ENCODE peak calls at places on chromosome 1, in eight cellular contexts. One of them, this sample, is unnamed.
A peak's percentile ranks its signal among the peaks of the same experiment; 100 is the strongest.

GRCh38 chr1:183757061-183757460 is 47.9 kb upstream of the RGL1 start:
- DNase-seq in Ammon's horn: no peak
- DNase-seq in D341Med: no peak
- DNase-seq in cardiac muscle cell: no peak
- DNase-seq in ELR: peak; percentile 92
- DNase-seq in HS-27A: peak; percentile 72
- DNase-seq in NCI-H2107: no peak
- DNase-seq in NCI-H1694: no peak
- DNase-seq in this sample: no peak

GRCh38 chr1:230074762-230075161 is 7.7 kb downstream of the GALNT2 start:
- DNase-seq in Ammon's horn: no peak
- DNase-seq in D341Med: no peak
- DNase-seq in cardiac muscle cell: no peak
- DNase-seq in ELR: no peak
- DNase-seq in HS-27A: no peak
- DNase-seq in NCI-H2107: no peak
- DNase-seq in NCI-H1694: no peak
- DNase-seq in this sample: no peak

GRCh38 chr1:154095456-154095855 is 59.4 kb downstream of the NUP210L start:
- DNase-seq in Ammon's horn: no peak
- DNase-seq in D341Med: no peak
- DNase-seq in cardiac muscle cell: no peak
- DNase-seq in ELR: no peak
- DNase-seq in HS-27A: no peak
- DNase-seq in NCI-H2107: no peak
- DNase-seq in NCI-H1694: no peak
- DNase-seq in this sample: no peak

GRCh38 chr1:162899422-162900168 is 38.6 kb upstream of the CCDC190 start:
- DNase-seq in Ammon's horn: no peak
- DNase-seq in D341Med: no peak
- DNase-seq in cardiac muscle cell: no peak
- DNase-seq in ELR: peak; percentile 85
- DNase-seq in HS-27A: no peak
- DNase-seq in NCI-H2107: no peak
- DNase-seq in NCI-H1694: no peak
- DNase-seq in this sample: no peak

GRCh38 chr1:2594001-2594640 is 7.5 kb downstream of the PRXL2B start:
- DNase-seq in Ammon's horn: no peak
- DNase-seq in D341Med: no peak
- DNase-seq in cardiac muscle cell: no peak
- DNase-seq in ELR: peak; percentile 19
- DNase-seq in HS-27A: no peak
- DNase-seq in NCI-H2107: no peak
- DNase-seq in NCI-H1694: no peak
- DNase-seq in this sample: no peak

GRCh38 chr1:244280221-244280620 is 171.5 kb downstream of the ADSS2 start:
- DNase-seq in Ammon's horn: no peak
- DNase-seq in D341Med: no peak
- DNase-seq in cardiac muscle cell: no peak
- DNase-seq in ELR: peak; percentile 40
- DNase-seq in HS-27A: no peak
- DNase-seq in NCI-H2107: no peak
- DNase-seq in NCI-H1694: no peak
- DNase-seq in this sample: no peak

GRCh38 chr1:62796151-62796680 is 12.3 kb downstream of the ATG4C start:
- DNase-seq in Ammon's horn: no peak
- DNase-seq in D341Med: no peak
- DNase-seq in cardiac muscle cell: no peak
- DNase-seq in ELR: no peak
- DNase-seq in HS-27A: no peak
- DNase-seq in NCI-H2107: no peak
- DNase-seq in NCI-H1694: no peak
- DNase-seq in this sample: no peak

GRCh38 chr1:93468681-93469080 is 20.8 kb downstream of the FNBP1L start:
- DNase-seq in Ammon's horn: no peak
- DNase-seq in D341Med: no peak
- DNase-seq in cardiac muscle cell: no peak
- DNase-seq in ELR: no peak
- DNase-seq in HS-27A: no peak
- DNase-seq in NCI-H2107: no peak
- DNase-seq in NCI-H1694: no peak
- DNase-seq in this sample: no peak

GRCh38 chr1:112060266-112060665 is 70.8 kb upstream of the KCND3 start:
- DNase-seq in Ammon's horn: no peak
- DNase-seq in D341Med: no peak
- DNase-seq in cardiac muscle cell: no peak
- DNase-seq in ELR: no peak
- DNase-seq in HS-27A: no peak
- DNase-seq in NCI-H2107: no peak
- DNase-seq in NCI-H1694: peak; percentile 54
- DNase-seq in this sample: no peak

GRCh38 chr1:18199462-18199861 is 91.9 kb downstream of the IGSF21 start:
- DNase-seq in Ammon's horn: no peak
- DNase-seq in D341Med: peak; percentile 77
- DNase-seq in cardiac muscle cell: no peak
- DNase-seq in ELR: no peak
- DNase-seq in HS-27A: no peak
- DNase-seq in NCI-H2107: peak; percentile 71
- DNase-seq in NCI-H1694: peak; percentile 73
- DNase-seq in this sample: no peak

GRCh38 chr1:175176246-175176645 is 16.3 kb downstream of the KIAA0040 start:
- DNase-seq in Ammon's horn: no peak
- DNase-seq in D341Med: no peak
- DNase-seq in cardiac muscle cell: no peak
- DNase-seq in ELR: no peak
- DNase-seq in HS-27A: no peak
- DNase-seq in NCI-H2107: no peak
- DNase-seq in NCI-H1694: no peak
- DNase-seq in this sample: no peak

GRCh38 chr1:53326598-53327182 is 1.2 kb downstream of the LRP8 start:
- DNase-seq in Ammon's horn: no peak
- DNase-seq in D341Med: peak; percentile 80
- DNase-seq in cardiac muscle cell: peak; percentile 53
- DNase-seq in ELR: peak; percentile 53
- DNase-seq in HS-27A: no peak
- DNase-seq in NCI-H2107: no peak
- DNase-seq in NCI-H1694: no peak
- DNase-seq in this sample: peak; percentile 54

GRCh38 chr1:118977591-118977990 is 10.6 kb downstream of the TBX15 start:
- DNase-seq in Ammon's horn: no peak
- DNase-seq in D341Med: no peak
- DNase-seq in cardiac muscle cell: no peak
- DNase-seq in ELR: no peak
- DNase-seq in HS-27A: no peak
- DNase-seq in NCI-H2107: no peak
- DNase-seq in NCI-H1694: no peak
- DNase-seq in this sample: no peak

GRCh38 chr1:11286735-11287410 is 13.9 kb downstream of the UBIAD1 start:
- DNase-seq in Ammon's horn: peak; percentile 37
- DNase-seq in D341Med: no peak
- DNase-seq in cardiac muscle cell: no peak
- DNase-seq in ELR: no peak
- DNase-seq in HS-27A: no peak
- DNase-seq in NCI-H2107: peak; percentile 4
- DNase-seq in NCI-H1694: no peak
- DNase-seq in this sample: no peak

GRCh38 chr1:215923129-215923824 is 356.2 kb downstream of the KCTD3 start:
- DNase-seq in Ammon's horn: no peak
- DNase-seq in D341Med: no peak
- DNase-seq in cardiac muscle cell: no peak
- DNase-seq in ELR: peak; percentile 53
- DNase-seq in HS-27A: no peak
- DNase-seq in NCI-H2107: no peak
- DNase-seq in NCI-H1694: no peak
- DNase-seq in this sample: no peak

GRCh38 chr1:28248273-28249012 is 10.9 kb upstream of the SESN2 start:
- DNase-seq in Ammon's horn: peak; percentile 89
- DNase-seq in D341Med: peak; percentile 65
- DNase-seq in cardiac muscle cell: peak; percentile 80
- DNase-seq in ELR: peak; percentile 82
- DNase-seq in HS-27A: peak; percentile 64
- DNase-seq in NCI-H2107: peak; percentile 78
- DNase-seq in NCI-H1694: peak; percentile 64
- DNase-seq in this sample: peak; percentile 82

GRCh38 chr1:110786802-110787327 is 86.1 kb upstream of the CD53 start:
- DNase-seq in Ammon's horn: no peak
- DNase-seq in D341Med: no peak
- DNase-seq in cardiac muscle cell: no peak
- DNase-seq in ELR: no peak
- DNase-seq in HS-27A: no peak
- DNase-seq in NCI-H2107: no peak
- DNase-seq in NCI-H1694: no peak
- DNase-seq in this sample: no peak